ENCODE peak calls at places on chromosomes 12 and 14, in five cellular contexts. O is GM12892, P is GM12878, I is K562, A is H1. M is an unnamed sample.

GRCh38 chr12:47903151-47903611 is 1.6 kb downstream of the VDR start:
- DNase-seq in O (no peak), A (no peak), P (no peak), I (no peak), M (no peak)

GRCh38 chr12:43370299-43370698 is 181.7 kb downstream of the ADAMTS20 start:
- DNase-seq in P (no peak), A (no peak), I (no peak), O (no peak), M (no peak)

GRCh38 chr12:5083955-5084849 is 40.5 kb downstream of the KCNA5 start:
- DNase-seq in A (no peak), P (peak; percentile 23), I (peak; percentile 43), O (peak; percentile 37), M (peak; percentile 47)

GRCh38 chr12:120241561-120242274 is 23.8 kb downstream of the PXN start:
- DNase-seq in O (no peak), A (no peak), I (no peak), P (no peak), M (no peak)

GRCh38 chr14:76812093-76812421 is 625 bp downstream of the ANGEL1 start:
- DNase-seq in O (no peak), A (no peak), P (no peak), I (no peak), M (peak; percentile 26)

GRCh38 chr14:104826858-104827172 is 25.9 kb downstream of the ZBTB42 start:
- DNase-seq in A (no peak), I (no peak), O (no peak), P (no peak), M (no peak)

GRCh38 chr12:8948711-8949524 is 527 bp downstream of the M6PR start:
- DNase-seq in O (peak; percentile 19), A (no peak), P (no peak), I (peak; percentile 13), M (no peak)

GRCh38 chr12:2297004-2297403 is 244.2 kb downstream of the CACNA1C start:
- DNase-seq in O (no peak), P (no peak), A (no peak), I (no peak), M (no peak)

GRCh38 chr14:90281766-90282165 is 25.4 kb downstream of the PSMC1 start:
- DNase-seq in P (no peak), O (no peak), A (no peak), I (no peak), M (no peak)

GRCh38 chr12:53223006-53223305 is 9.1 kb downstream of the RARG start:
- DNase-seq in P (no peak), O (no peak), A (no peak), I (no peak), M (no peak)

DNA sequence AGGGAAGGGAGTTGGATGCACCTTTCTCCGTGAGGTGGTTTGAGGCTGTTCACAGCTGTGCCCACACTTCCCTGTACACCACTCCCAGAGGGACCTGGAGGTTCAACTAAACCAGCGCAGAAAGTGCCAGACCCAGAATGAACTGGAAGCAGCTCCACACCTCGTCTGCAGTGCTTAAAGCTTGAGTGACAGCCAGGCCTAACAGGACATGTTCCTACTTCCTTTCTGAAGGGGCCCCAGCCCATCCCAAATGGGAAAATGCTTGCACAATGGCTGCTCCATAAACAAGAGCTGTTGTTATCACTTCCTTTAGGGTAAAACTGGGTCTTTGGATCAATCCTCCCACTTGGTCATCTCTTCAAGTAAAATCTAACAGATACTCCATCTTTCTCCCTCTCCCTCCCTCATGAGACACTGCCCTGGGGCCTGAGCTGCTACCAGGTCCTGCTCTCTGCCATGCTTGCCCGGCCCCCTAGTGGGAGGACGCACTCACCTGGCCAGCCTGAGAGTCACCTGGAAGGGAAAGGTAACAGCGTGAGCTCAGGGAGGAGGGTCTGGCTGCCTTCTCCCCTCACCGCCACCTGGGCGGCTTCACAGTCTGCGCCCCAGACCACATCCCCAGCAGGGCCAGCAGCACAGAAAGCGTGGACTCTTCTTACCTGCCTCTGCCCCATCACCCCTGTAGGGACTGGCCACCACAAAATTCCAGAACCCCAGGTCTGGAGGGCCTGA is 33.5 kb downstream of the ISCA2 start:
- DNase-seq in P (no peak), I (no peak), O (no peak), A (no peak), M (no peak)
- TF ChIP-seq TAF1 in P (no peak), I (no peak), O (no peak), A (no peak), M (no peak)

DNA sequence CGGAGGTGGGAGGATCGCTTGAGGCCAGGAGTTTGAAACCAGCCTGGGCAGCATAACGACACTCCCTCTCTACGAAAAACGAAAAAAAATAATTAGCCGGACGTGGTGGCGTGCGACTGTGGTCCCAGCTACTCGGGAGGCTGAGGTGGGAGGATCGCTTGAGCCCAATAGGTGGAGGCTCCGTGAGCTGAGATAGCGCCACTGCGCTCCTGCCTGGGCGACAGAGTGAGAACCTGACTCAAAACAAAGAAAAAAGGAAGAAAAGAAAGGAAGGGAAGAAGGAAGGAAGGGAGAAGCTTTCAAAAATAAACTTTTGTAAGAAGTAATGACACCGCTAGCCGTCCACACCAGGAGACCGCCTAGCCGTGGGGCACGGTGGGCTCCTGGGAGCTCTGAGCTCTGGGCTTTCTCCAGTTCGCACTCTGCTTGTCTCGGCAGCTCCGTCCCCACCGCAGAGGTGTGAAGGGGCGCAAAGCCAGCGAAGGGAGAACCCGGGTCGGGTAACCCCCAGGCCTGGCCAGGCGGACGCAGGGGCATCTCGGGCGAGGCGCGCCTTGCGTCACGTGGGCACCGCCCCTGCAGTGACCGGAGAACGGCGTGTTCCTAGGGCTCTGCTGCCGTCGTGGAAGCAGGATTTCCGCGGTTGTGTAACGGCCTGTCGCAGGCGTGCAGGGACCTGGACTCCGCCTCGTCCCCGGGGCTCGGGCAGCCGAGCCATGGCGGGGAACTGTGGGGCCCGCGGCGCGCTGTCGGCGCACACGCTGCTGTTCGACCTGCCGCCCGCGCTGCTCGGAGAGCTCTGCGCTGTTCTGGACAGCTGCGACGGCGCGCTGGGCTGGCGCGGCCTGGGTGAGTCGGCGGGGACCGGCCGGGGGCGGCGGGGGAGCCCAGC is at the start of gene IRAK3:
- DNase-seq in P (no peak), O (peak; percentile 36), A (peak; percentile 1), I (no peak), M (peak; percentile 52)
- TF ChIP-seq POLR2A in P (peak; percentile 76), O (peak; percentile 41), A (no peak), I (no peak), M (peak; percentile 38)

DNA sequence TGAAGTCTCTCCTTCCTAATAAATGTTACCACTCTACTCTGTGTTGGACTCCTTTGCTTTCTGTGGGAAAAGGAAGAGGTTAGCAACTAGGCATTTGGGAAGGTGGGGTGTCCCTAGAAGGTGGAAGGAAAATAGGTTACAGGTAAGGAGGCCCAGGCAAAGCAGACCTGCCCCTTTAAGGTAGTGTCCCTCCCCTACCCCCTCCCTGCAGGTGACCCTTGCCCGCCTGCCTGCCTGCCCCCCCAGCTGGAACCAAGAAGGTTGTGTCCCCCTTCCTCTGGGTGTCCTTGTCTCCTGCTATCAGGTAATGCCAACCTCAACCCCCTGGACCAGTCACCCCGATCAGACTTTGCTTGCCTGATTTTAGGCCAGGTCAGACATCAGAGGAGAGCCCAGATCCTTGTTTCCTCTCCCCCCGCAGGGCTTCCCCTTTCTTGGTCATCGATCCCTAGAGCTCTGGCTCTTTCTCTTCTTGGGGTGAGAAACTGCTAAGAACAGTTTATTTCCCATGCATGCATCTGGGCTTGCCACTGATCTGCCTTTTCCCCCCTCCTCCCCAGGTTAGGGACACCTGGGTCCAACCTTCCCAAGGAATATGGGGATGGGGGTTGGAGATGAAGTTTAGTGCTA is at the start of gene SLC39A5:
- DNase-seq in A (no peak), I (no peak), P (no peak), O (no peak), M (no peak)
- TF ChIP-seq TAF1 in A (no peak), I (no peak), P (no peak), O (no peak), M (no peak)

GRCh38 chr12:108484845-108485244 is 30.2 kb upstream of the FICD start:
- DNase-seq in O (no peak), A (no peak), I (no peak), P (no peak), M (no peak)
- TF ChIP-seq POLR2A in O (no peak), A (no peak), I (no peak), P (no peak), M (no peak)

DNA sequence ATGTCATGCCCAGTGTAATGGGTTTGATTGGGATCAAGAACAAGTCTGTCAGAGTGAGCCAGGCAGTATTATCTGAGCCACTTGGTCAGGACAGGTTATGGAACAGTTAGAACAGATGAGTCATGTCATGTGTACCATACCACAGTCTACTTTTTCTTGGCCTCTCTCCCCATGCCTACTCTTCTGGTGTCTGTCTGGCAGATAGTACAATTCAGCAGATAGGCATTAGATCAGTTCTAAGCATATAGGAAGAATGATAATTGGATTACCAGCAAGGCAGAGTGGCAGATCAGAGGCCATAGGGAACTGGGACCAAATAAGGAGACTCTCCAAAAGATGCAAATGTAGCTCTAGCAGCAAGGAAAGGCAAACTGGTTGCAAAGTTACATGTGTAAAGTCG is 30.5 kb downstream of the FBXO34 start:
- DNase-seq in A (no peak), O (no peak), I (no peak), P (no peak), M (no peak)
- TF ChIP-seq TAF1 in A (no peak), O (no peak), I (no peak), P (no peak), M (no peak)

GRCh38 chr14:22845821-22846625 is 9.6 kb downstream of the MMP14 start:
- DNase-seq in A (no peak), O (no peak), P (no peak), I (no peak), M (no peak)

GRCh38 chr14:22848391-22849164 is 12.2 kb downstream of the MMP14 start:
- DNase-seq in I (no peak), A (no peak), O (peak; percentile 38), P (no peak), M (peak; percentile 32)

GRCh38 chr14:22849212-22849819 is 12.9 kb downstream of the MMP14 start:
- DNase-seq in O (no peak), P (no peak), I (no peak), A (no peak), M (no peak)

GRCh38 chr14:22846811-22847307 is 10.5 kb downstream of the MMP14 start:
- DNase-seq in P (no peak), A (no peak), I (no peak), O (no peak), M (no peak)

DNA sequence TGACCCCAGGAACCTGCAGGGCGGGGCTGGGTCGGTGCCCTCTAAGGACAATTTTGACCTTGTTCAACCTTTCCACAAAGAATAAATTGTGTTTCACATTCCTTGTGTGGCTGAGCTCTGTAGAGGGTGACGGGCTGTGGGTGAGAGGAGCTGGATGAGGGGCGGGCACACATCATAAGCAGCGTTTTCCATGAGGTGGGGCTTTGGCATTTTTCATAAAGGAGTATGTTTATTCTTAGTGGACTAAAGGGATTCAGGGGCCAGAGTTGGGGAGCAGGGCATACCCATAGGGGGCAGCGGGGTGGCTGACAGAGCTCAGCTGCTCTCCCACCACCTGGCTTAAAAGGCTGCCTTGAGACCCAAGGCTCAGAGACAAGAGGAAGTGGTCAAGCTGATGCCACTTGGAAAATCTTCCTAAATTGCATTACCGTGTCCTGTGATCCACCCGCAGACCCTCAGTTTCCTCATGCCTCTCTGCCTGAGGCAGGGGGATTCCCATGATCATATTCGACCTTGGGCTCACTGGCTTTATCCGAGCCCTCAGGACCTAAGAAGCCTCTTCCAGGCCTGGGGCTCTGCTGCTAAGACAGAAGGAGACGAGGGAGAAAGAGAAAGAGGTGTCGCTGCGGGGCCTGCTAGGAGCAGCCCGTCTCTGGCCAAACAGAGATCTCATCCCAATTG is 11.4 kb downstream of the MMP14 start:
- DNase-seq in I (no peak), O (no peak), P (no peak), A (no peak), M (no peak)
- TF ChIP-seq POLR2A in I (no peak), O (no peak), P (no peak), A (no peak), M (no peak)

GRCh38 chr12:1220127-1221092 is 229.4 kb downstream of the ERC1 start:
- DNase-seq in P (no peak), I (no peak), O (no peak), A (no peak), M (no peak)
- TF ChIP-seq TAF1 in P (no peak), I (no peak), O (no peak), A (no peak), M (no peak)

M was measured in GM12891.